ENCODE peak calls at places on chromosomes 5 and 9, in four cellular contexts. V, F, D and Q are unnamed samples.

GRCh38 chr5:167713186-167713585 is 578.3 kb upstream of the WWC1 start:
- DNase-seq in V (no peak), F (no peak), D (no peak), Q (no peak)

GRCh38 chr5:120449501-120449900 is 14.6 kb upstream of the PRR16 start:
- DNase-seq in V (no peak), F (no peak), D (no peak), Q (no peak)

GRCh38 chr5:140674211-140674610 is 835 bp upstream of the DND1 start:
- DNase-seq in V (no peak), F (no peak), D (no peak), Q (no peak)

GRCh38 chr5:110623875-110624274 is 102.6 kb downstream of the TMEM232 start:
- DNase-seq in V (peak), F (no peak), D (no peak), Q (no peak)

GRCh38 chr9:134644715-134645606 is 3.4 kb downstream of the COL5A1 start:
- DNase-seq in V (peak), F (peak), D (no peak), Q (no peak)

GRCh38 chr9:5665059-5665458 is 36.2 kb downstream of the RIC1 start:
- DNase-seq in V (peak), F (no peak), D (no peak), Q (no peak)

GRCh38 chr9:33198163-33198562 is 31.0 kb upstream of the B4GALT1 start:
- DNase-seq in V (peak), F (no peak), D (no peak), Q (no peak)

GRCh38 chr5:135024956-135025729 is 8.9 kb downstream of the PITX1 start:
- DNase-seq in V (no peak), F (no peak), D (peak), Q (no peak)

GRCh38 chr9:27440888-27441740 is 83.0 kb upstream of the IFNK start:
- DNase-seq in V (no peak), F (no peak), D (no peak), Q (no peak)

GRCh38 chr9:73054091-73054490 is 97.6 kb upstream of the ANXA1 start:
- DNase-seq in V (no peak), F (no peak), D (no peak), Q (no peak)

GRCh38 chr9:16883586-16883985 is 13.1 kb upstream of the BNC2 start:
- DNase-seq in V (no peak), F (no peak), D (no peak), Q (no peak)

GRCh38 chr5:116032094-116032517 is at the start of gene ARL14EPL:
- DNase-seq in V (peak), F (peak), D (peak), Q (no peak)

GRCh38 chr5:139272471-139273321 is 20.8 kb upstream of the MATR3 start:
- DNase-seq in V (peak), F (no peak), D (no peak), Q (no peak)

GRCh38 chr9:93071464-93071863 is 13.0 kb downstream of the SUSD3 start:
- DNase-seq in V (peak), F (no peak), D (no peak), Q (peak)

GRCh38 chr5:4941957-4942830 is 197.9 kb upstream of the ADAMTS16 start:
- DNase-seq in V (no peak), F (no peak), D (peak), Q (peak)

GRCh38 chr5:81971086-81971693 is 633 bp upstream of the ATG10 start:
- DNase-seq in V (peak), F (no peak), D (no peak), Q (no peak)

GRCh38 chr5:148730955-148731898 is 76.9 kb upstream of the HTR4 start:
- DNase-seq in V (peak), F (peak), D (peak), Q (peak)

GRCh38 chr9:93387791-93388190 is 63.7 kb upstream of the FAM120A start:
- DNase-seq in V (no peak), F (no peak), D (peak), Q (no peak)

GRCh38 chr9:68949271-68950000 is 64.5 kb downstream of the PRKACG start:
- DNase-seq in V (peak), F (no peak), D (no peak), Q (peak)

GRCh38 chr5:14464101-14464500 is 117.5 kb upstream of the OTULINL start:
- DNase-seq in V (peak), F (no peak), D (no peak), Q (no peak)

GRCh38 chr5:171647043-171647899 is 138.3 kb upstream of the SMIM23 start:
- DNase-seq in V (peak), F (no peak), D (no peak), Q (peak)

GRCh38 chr5:171152382-171152781 is 156.7 kb upstream of the TLX3 start:
- DNase-seq in V (peak), F (no peak), D (no peak), Q (no peak)

GRCh38 chr5:58245479-58245845 is 214.4 kb downstream of the PLK2 start:
- DNase-seq in V (no peak), F (no peak), D (no peak), Q (no peak)

GRCh38 chr5:146813346-146813745 is 65.2 kb downstream of the PPP2R2B start:
- DNase-seq in V (no peak), F (no peak), D (no peak), Q (no peak)

GRCh38 chr5:6774673-6775327 is 61.6 kb downstream of the TENT4A start:
- DNase-seq in V (no peak), F (no peak), D (no peak), Q (no peak)

GRCh38 chr9:137593176-137593575 is 2.9 kb upstream of the ZMYND19 start:
- DNase-seq in V (no peak), F (no peak), D (peak), Q (no peak)

GRCh38 chr9:128055222-128056040 is 11.7 kb downstream of the NAIF1 start:
- DNase-seq in V (peak), F (no peak), D (peak), Q (peak)

GRCh38 chr5:135230326-135230925 is 168.6 kb downstream of the MACROH2A1 start:
- DNase-seq in V (peak), F (no peak), D (peak), Q (no peak)

GRCh38 chr9:13411827-13412226 is 132.3 kb upstream of the MPDZ start:
- DNase-seq in V (no peak), F (no peak), D (no peak), Q (no peak)

GRCh38 chr9:135221951-135222631 is 134.6 kb downstream of the OLFM1 start:
- DNase-seq in V (no peak), F (no peak), D (peak), Q (peak)

GRCh38 chr9:116998305-116998704 is 311.2 kb downstream of the TRIM32 start:
- DNase-seq in V (peak), F (no peak), D (no peak), Q (peak)

GRCh38 chr9:109107402-109108240 is 12.1 kb downstream of the TMEM245 start:
- DNase-seq in V (peak), F (no peak), D (no peak), Q (no peak)
- H3K4me3 ChIP-seq in V (no peak), F (no peak), D (no peak), Q (no peak)

GRCh38 chr9:101176384-101176783 is 147.9 kb downstream of the PLPPR1 start:
- DNase-seq in V (no peak), F (no peak), D (no peak), Q (peak)
- TF ChIP-seq CTCF in V (no peak), F (peak), D (no peak), Q (peak)

GRCh38 chr5:129474544-129474943 is 14.4 kb downstream of the ADAMTS19 start:
- DNase-seq in V (peak), F (no peak), D (no peak), Q (no peak)
- H3K4me3 ChIP-seq in V (no peak), F (no peak), D (no peak), Q (peak)

GRCh38 chr9:124855944-124856773 is 2.9 kb downstream of the WDR38 start:
- DNase-seq in V (no peak), F (no peak), D (no peak), Q (peak)
- TF ChIP-seq CTCF in V (peak), F (peak), D (no peak), Q (peak)

GRCh38 chr5:151086905-151087360 is 6.1 kb upstream of the TNIP1 start:
- DNase-seq in V (no peak), F (no peak), D (no peak), Q (no peak)
- H3K4me3 ChIP-seq in V (peak), F (no peak), D (peak), Q (no peak)

GRCh38 chr5:112163435-112163834 is 255.6 kb downstream of the EPB41L4A start:
- DNase-seq in V (no peak), F (no peak), D (no peak), Q (no peak)

GRCh38 chr5:112165897-112166737 is 253.0 kb downstream of the EPB41L4A start:
- DNase-seq in V (no peak), F (no peak), D (no peak), Q (peak)

GRCh38 chr5:112161392-112161748 is 257.7 kb downstream of the EPB41L4A start:
- DNase-seq in V (no peak), F (no peak), D (no peak), Q (no peak)

GRCh38 chr5:112160652-112161391 is 258.3 kb downstream of the EPB41L4A start:
- DNase-seq in V (peak), F (peak), D (peak), Q (peak)

DNA sequence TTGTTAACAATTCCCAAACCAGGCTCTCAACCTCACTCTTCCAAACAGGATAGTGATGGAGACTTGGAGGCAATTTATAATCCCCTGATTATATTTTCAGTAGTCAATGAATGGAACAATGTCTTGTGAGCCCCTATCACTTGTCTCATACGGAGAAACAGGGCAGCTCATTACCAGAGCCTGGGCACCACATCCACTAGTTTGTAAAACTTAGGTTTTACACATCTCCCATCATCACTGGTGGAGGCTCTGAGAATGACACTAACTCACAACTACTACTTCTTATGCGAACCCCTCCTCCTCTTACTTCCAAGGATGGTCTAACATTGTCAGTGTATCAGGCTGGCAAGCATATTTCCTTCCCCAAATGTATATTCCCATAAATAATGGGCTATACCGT is 253.7 kb downstream of the EPB41L4A start:
- DNase-seq in V (no peak), F (no peak), D (no peak), Q (no peak)
- TF ChIP-seq CTCF in V (no peak), F (no peak), D (no peak), Q (no peak)